ENCODE peak calls at places on chromosome 2, in nine cellular contexts. One of them, this sample, is unnamed.

GRCh38 chr2:134257516-134257915 is 3.6 kb downstream of the MGAT5 start:
- DNase-seq in ELR: no peak
- DNase-seq in left ventricle myocardium inferior: no peak
- DNase-seq in T-helper 1 cell: no peak
- DNase-seq in activated CD8-positive, alpha-beta T cell treated with anti-CD3 and anti-CD28 coated beads for 36 hours: no peak
- DNase-seq in GM12865: no peak
- DNase-seq in glomerular endothelial cell: no peak
- DNase-seq in HTR-8/SVneo: no peak
- DNase-seq in H7: no peak
- DNase-seq in this sample: no peak

GRCh38 chr2:220504890-220505564 is 877.6 kb downstream of the SLC4A3 start:
- DNase-seq in GM12865: no peak
- DNase-seq in left ventricle myocardium inferior: no peak
- DNase-seq in HTR-8/SVneo: no peak
- DNase-seq in glomerular endothelial cell: no peak
- DNase-seq in H7: peak
- DNase-seq in ELR: peak
- DNase-seq in activated CD8-positive, alpha-beta T cell treated with anti-CD3 and anti-CD28 coated beads for 36 hours: no peak
- DNase-seq in T-helper 1 cell: no peak
- DNase-seq in this sample: no peak

GRCh38 chr2:191064590-191064989 is 50.6 kb upstream of the STAT1 start:
- DNase-seq in GM12865: no peak
- DNase-seq in activated CD8-positive, alpha-beta T cell treated with anti-CD3 and anti-CD28 coated beads for 36 hours: peak
- DNase-seq in glomerular endothelial cell: no peak
- DNase-seq in left ventricle myocardium inferior: no peak
- DNase-seq in HTR-8/SVneo: no peak
- DNase-seq in H7: no peak
- DNase-seq in ELR: no peak
- DNase-seq in T-helper 1 cell: peak
- DNase-seq in this sample: no peak

GRCh38 chr2:186422226-186422625 is 63.8 kb upstream of the ZC3H15 start:
- DNase-seq in T-helper 1 cell: no peak
- DNase-seq in activated CD8-positive, alpha-beta T cell treated with anti-CD3 and anti-CD28 coated beads for 36 hours: no peak
- DNase-seq in H7: no peak
- DNase-seq in HTR-8/SVneo: peak
- DNase-seq in GM12865: no peak
- DNase-seq in glomerular endothelial cell: no peak
- DNase-seq in ELR: peak
- DNase-seq in left ventricle myocardium inferior: peak
- DNase-seq in this sample: peak

GRCh38 chr2:25821225-25822056 is 56.8 kb downstream of the ASXL2 start:
- DNase-seq in H7: no peak
- DNase-seq in activated CD8-positive, alpha-beta T cell treated with anti-CD3 and anti-CD28 coated beads for 36 hours: no peak
- DNase-seq in T-helper 1 cell: no peak
- DNase-seq in GM12865: no peak
- DNase-seq in HTR-8/SVneo: no peak
- DNase-seq in glomerular endothelial cell: peak
- DNase-seq in ELR: no peak
- DNase-seq in left ventricle myocardium inferior: no peak
- DNase-seq in this sample: no peak

GRCh38 chr2:27123302-27124150 is at the start of gene ABHD1:
- DNase-seq in glomerular endothelial cell: no peak
- DNase-seq in ELR: no peak
- DNase-seq in T-helper 1 cell: peak
- DNase-seq in left ventricle myocardium inferior: peak
- DNase-seq in HTR-8/SVneo: peak
- DNase-seq in GM12865: peak
- DNase-seq in H7: peak
- DNase-seq in activated CD8-positive, alpha-beta T cell treated with anti-CD3 and anti-CD28 coated beads for 36 hours: peak
- DNase-seq in this sample: no peak

GRCh38 chr2:129929321-129930290 is 49.9 kb upstream of the RAB6C start:
- DNase-seq in ELR: no peak
- DNase-seq in GM12865: no peak
- DNase-seq in HTR-8/SVneo: no peak
- DNase-seq in T-helper 1 cell: no peak
- DNase-seq in glomerular endothelial cell: no peak
- DNase-seq in activated CD8-positive, alpha-beta T cell treated with anti-CD3 and anti-CD28 coated beads for 36 hours: no peak
- DNase-seq in H7: no peak
- DNase-seq in left ventricle myocardium inferior: peak
- DNase-seq in this sample: peak

GRCh38 chr2:216936954-216937357 is 77.1 kb upstream of the TNP1 start:
- DNase-seq in T-helper 1 cell: no peak
- DNase-seq in GM12865: no peak
- DNase-seq in glomerular endothelial cell: no peak
- DNase-seq in HTR-8/SVneo: no peak
- DNase-seq in ELR: no peak
- DNase-seq in activated CD8-positive, alpha-beta T cell treated with anti-CD3 and anti-CD28 coated beads for 36 hours: no peak
- DNase-seq in H7: no peak
- DNase-seq in left ventricle myocardium inferior: peak
- DNase-seq in this sample: no peak

GRCh38 chr2:190996338-190996946 is 17.5 kb downstream of the STAT1 start:
- DNase-seq in left ventricle myocardium inferior: peak
- DNase-seq in H7: peak
- DNase-seq in HTR-8/SVneo: peak
- DNase-seq in activated CD8-positive, alpha-beta T cell treated with anti-CD3 and anti-CD28 coated beads for 36 hours: peak
- DNase-seq in ELR: peak
- DNase-seq in T-helper 1 cell: peak
- DNase-seq in glomerular endothelial cell: no peak
- DNase-seq in GM12865: peak
- DNase-seq in this sample: peak

GRCh38 chr2:218631837-218632236 is 24.1 kb downstream of the PLCD4 start:
- DNase-seq in GM12865: no peak
- DNase-seq in H7: no peak
- DNase-seq in left ventricle myocardium inferior: no peak
- DNase-seq in activated CD8-positive, alpha-beta T cell treated with anti-CD3 and anti-CD28 coated beads for 36 hours: no peak
- DNase-seq in ELR: peak
- DNase-seq in T-helper 1 cell: no peak
- DNase-seq in glomerular endothelial cell: peak
- DNase-seq in HTR-8/SVneo: peak
- DNase-seq in this sample: no peak

GRCh38 chr2:163467206-163467605 is 268.6 kb downstream of the FIGN start:
- DNase-seq in activated CD8-positive, alpha-beta T cell treated with anti-CD3 and anti-CD28 coated beads for 36 hours: no peak
- DNase-seq in H7: no peak
- DNase-seq in glomerular endothelial cell: no peak
- DNase-seq in left ventricle myocardium inferior: no peak
- DNase-seq in GM12865: no peak
- DNase-seq in ELR: peak
- DNase-seq in T-helper 1 cell: no peak
- DNase-seq in HTR-8/SVneo: no peak
- DNase-seq in this sample: no peak

GRCh38 chr2:150191349-150191748 is 296.1 kb downstream of the RND3 start:
- DNase-seq in glomerular endothelial cell: no peak
- DNase-seq in left ventricle myocardium inferior: no peak
- DNase-seq in H7: no peak
- DNase-seq in ELR: peak
- DNase-seq in activated CD8-positive, alpha-beta T cell treated with anti-CD3 and anti-CD28 coated beads for 36 hours: no peak
- DNase-seq in GM12865: no peak
- DNase-seq in T-helper 1 cell: no peak
- DNase-seq in HTR-8/SVneo: peak
- DNase-seq in this sample: peak

GRCh38 chr2:27282892-27283291 is 663 bp downstream of the TRIM54 start:
- DNase-seq in glomerular endothelial cell: no peak
- DNase-seq in T-helper 1 cell: no peak
- DNase-seq in H7: no peak
- DNase-seq in activated CD8-positive, alpha-beta T cell treated with anti-CD3 and anti-CD28 coated beads for 36 hours: no peak
- DNase-seq in GM12865: no peak
- DNase-seq in ELR: no peak
- DNase-seq in left ventricle myocardium inferior: no peak
- DNase-seq in HTR-8/SVneo: no peak
- DNase-seq in this sample: no peak

GRCh38 chr2:7594211-7594610 is 677.0 kb downstream of the RNF144A start:
- DNase-seq in H7: no peak
- DNase-seq in HTR-8/SVneo: no peak
- DNase-seq in left ventricle myocardium inferior: no peak
- DNase-seq in activated CD8-positive, alpha-beta T cell treated with anti-CD3 and anti-CD28 coated beads for 36 hours: no peak
- DNase-seq in T-helper 1 cell: no peak
- DNase-seq in glomerular endothelial cell: no peak
- DNase-seq in ELR: no peak
- DNase-seq in GM12865: no peak
- DNase-seq in this sample: no peak

GRCh38 chr2:46563110-46563731 is 83.9 kb downstream of the TMEM247 start:
- DNase-seq in ELR: no peak
- DNase-seq in glomerular endothelial cell: no peak
- DNase-seq in GM12865: no peak
- DNase-seq in H7: no peak
- DNase-seq in left ventricle myocardium inferior: no peak
- DNase-seq in T-helper 1 cell: no peak
- DNase-seq in HTR-8/SVneo: no peak
- DNase-seq in activated CD8-positive, alpha-beta T cell treated with anti-CD3 and anti-CD28 coated beads for 36 hours: no peak
- DNase-seq in this sample: no peak

GRCh38 chr2:97910403-97911209 is 85.1 kb downstream of the TMEM131 start:
- DNase-seq in H7: no peak
- DNase-seq in activated CD8-positive, alpha-beta T cell treated with anti-CD3 and anti-CD28 coated beads for 36 hours: no peak
- DNase-seq in HTR-8/SVneo: no peak
- DNase-seq in ELR: peak
- DNase-seq in T-helper 1 cell: no peak
- DNase-seq in GM12865: no peak
- DNase-seq in glomerular endothelial cell: no peak
- DNase-seq in left ventricle myocardium inferior: no peak
- DNase-seq in this sample: no peak

GRCh38 chr2:217954469-217954868 is 48.3 kb downstream of the TNS1 start:
- DNase-seq in H7: no peak
- DNase-seq in glomerular endothelial cell: no peak
- DNase-seq in left ventricle myocardium inferior: peak
- DNase-seq in ELR: no peak
- DNase-seq in GM12865: no peak
- DNase-seq in HTR-8/SVneo: no peak
- DNase-seq in activated CD8-positive, alpha-beta T cell treated with anti-CD3 and anti-CD28 coated beads for 36 hours: no peak
- DNase-seq in T-helper 1 cell: no peak
- DNase-seq in this sample: no peak

GRCh38 chr2:205885492-205886099 is 200.4 kb downstream of the INO80D start:
- DNase-seq in H7: peak
- DNase-seq in GM12865: peak
- DNase-seq in HTR-8/SVneo: peak
- DNase-seq in T-helper 1 cell: peak
- DNase-seq in glomerular endothelial cell: peak
- DNase-seq in activated CD8-positive, alpha-beta T cell treated with anti-CD3 and anti-CD28 coated beads for 36 hours: peak
- DNase-seq in left ventricle myocardium inferior: peak
- DNase-seq in ELR: peak
- DNase-seq in this sample: peak

GRCh38 chr2:234031207-234031606 is 19.3 kb upstream of the SPP2 start:
- DNase-seq in glomerular endothelial cell: no peak
- DNase-seq in activated CD8-positive, alpha-beta T cell treated with anti-CD3 and anti-CD28 coated beads for 36 hours: no peak
- DNase-seq in HTR-8/SVneo: no peak
- DNase-seq in T-helper 1 cell: no peak
- DNase-seq in left ventricle myocardium inferior: no peak
- DNase-seq in GM12865: no peak
- DNase-seq in H7: no peak
- DNase-seq in ELR: no peak
- DNase-seq in this sample: no peak

GRCh38 chr2:127423880-127424279 is 5.7 kb downstream of the PROC start:
- DNase-seq in T-helper 1 cell: no peak
- DNase-seq in HTR-8/SVneo: no peak
- DNase-seq in glomerular endothelial cell: no peak
- DNase-seq in ELR: peak
- DNase-seq in H7: no peak
- DNase-seq in GM12865: no peak
- DNase-seq in left ventricle myocardium inferior: no peak
- DNase-seq in activated CD8-positive, alpha-beta T cell treated with anti-CD3 and anti-CD28 coated beads for 36 hours: no peak
- DNase-seq in this sample: no peak

GRCh38 chr2:103437161-103437560 is 675.3 kb downstream of the TMEM182 start:
- DNase-seq in GM12865: no peak
- DNase-seq in H7: no peak
- DNase-seq in glomerular endothelial cell: no peak
- DNase-seq in ELR: no peak
- DNase-seq in left ventricle myocardium inferior: no peak
- DNase-seq in T-helper 1 cell: no peak
- DNase-seq in activated CD8-positive, alpha-beta T cell treated with anti-CD3 and anti-CD28 coated beads for 36 hours: no peak
- DNase-seq in HTR-8/SVneo: no peak
- DNase-seq in this sample: no peak

GRCh38 chr2:190359896-190360376 is 16.5 kb downstream of the INPP1 start:
- DNase-seq in T-helper 1 cell: no peak
- DNase-seq in H7: no peak
- DNase-seq in HTR-8/SVneo: no peak
- DNase-seq in activated CD8-positive, alpha-beta T cell treated with anti-CD3 and anti-CD28 coated beads for 36 hours: peak
- DNase-seq in GM12865: peak
- DNase-seq in left ventricle myocardium inferior: peak
- DNase-seq in glomerular endothelial cell: no peak
- DNase-seq in ELR: peak
- DNase-seq in this sample: no peak

GRCh38 chr2:120625865-120626560 is 109.7 kb upstream of the GLI2 start:
- DNase-seq in T-helper 1 cell: no peak
- DNase-seq in H7: no peak
- DNase-seq in HTR-8/SVneo: no peak
- DNase-seq in activated CD8-positive, alpha-beta T cell treated with anti-CD3 and anti-CD28 coated beads for 36 hours: no peak
- DNase-seq in GM12865: no peak
- DNase-seq in ELR: no peak
- DNase-seq in left ventricle myocardium inferior: no peak
- DNase-seq in glomerular endothelial cell: no peak
- DNase-seq in this sample: no peak

GRCh38 chr2:171956135-171956830 is 34.0 kb downstream of the HAT1 start:
- DNase-seq in activated CD8-positive, alpha-beta T cell treated with anti-CD3 and anti-CD28 coated beads for 36 hours: no peak
- DNase-seq in GM12865: no peak
- DNase-seq in glomerular endothelial cell: no peak
- DNase-seq in HTR-8/SVneo: no peak
- DNase-seq in H7: no peak
- DNase-seq in left ventricle myocardium inferior: no peak
- DNase-seq in T-helper 1 cell: no peak
- DNase-seq in ELR: no peak
- DNase-seq in this sample: no peak

GRCh38 chr2:233418761-233419625 is 64.7 kb downstream of the DGKD start:
- DNase-seq in GM12865: peak
- DNase-seq in left ventricle myocardium inferior: peak
- DNase-seq in T-helper 1 cell: peak
- DNase-seq in H7: no peak
- DNase-seq in glomerular endothelial cell: peak
- DNase-seq in HTR-8/SVneo: peak
- DNase-seq in ELR: peak
- DNase-seq in activated CD8-positive, alpha-beta T cell treated with anti-CD3 and anti-CD28 coated beads for 36 hours: peak
- DNase-seq in this sample: no peak

GRCh38 chr2:240992572-240993291 is 5.7 kb upstream of the SNED1 start:
- DNase-seq in H7: no peak
- DNase-seq in HTR-8/SVneo: no peak
- DNase-seq in GM12865: no peak
- DNase-seq in glomerular endothelial cell: no peak
- DNase-seq in T-helper 1 cell: no peak
- DNase-seq in ELR: no peak
- DNase-seq in left ventricle myocardium inferior: no peak
- DNase-seq in activated CD8-positive, alpha-beta T cell treated with anti-CD3 and anti-CD28 coated beads for 36 hours: peak
- DNase-seq in this sample: no peak

GRCh38 chr2:160388464-160389263 is 104.9 kb downstream of the RBMS1 start:
- DNase-seq in GM12865: no peak
- DNase-seq in ELR: peak
- DNase-seq in left ventricle myocardium inferior: no peak
- DNase-seq in glomerular endothelial cell: no peak
- DNase-seq in activated CD8-positive, alpha-beta T cell treated with anti-CD3 and anti-CD28 coated beads for 36 hours: peak
- DNase-seq in HTR-8/SVneo: no peak
- DNase-seq in H7: no peak
- DNase-seq in T-helper 1 cell: peak
- DNase-seq in this sample: no peak

GRCh38 chr2:3160751-3161330 is 216.8 kb downstream of the EIPR1 start:
- DNase-seq in glomerular endothelial cell: no peak
- DNase-seq in activated CD8-positive, alpha-beta T cell treated with anti-CD3 and anti-CD28 coated beads for 36 hours: no peak
- DNase-seq in left ventricle myocardium inferior: no peak
- DNase-seq in H7: no peak
- DNase-seq in ELR: peak
- DNase-seq in HTR-8/SVneo: no peak
- DNase-seq in GM12865: no peak
- DNase-seq in T-helper 1 cell: no peak
- DNase-seq in this sample: no peak

GRCh38 chr2:191678437-191679110 is 638 bp downstream of the NABP1 start:
- DNase-seq in H7: peak
- DNase-seq in T-helper 1 cell: peak
- DNase-seq in left ventricle myocardium inferior: peak
- DNase-seq in activated CD8-positive, alpha-beta T cell treated with anti-CD3 and anti-CD28 coated beads for 36 hours: peak
- DNase-seq in HTR-8/SVneo: no peak
- DNase-seq in GM12865: peak
- DNase-seq in glomerular endothelial cell: no peak
- DNase-seq in ELR: peak
- DNase-seq in this sample: no peak

GRCh38 chr2:88069117-88069516 is 1.5 kb downstream of the SMYD1 start:
- DNase-seq in H7: no peak
- DNase-seq in GM12865: no peak
- DNase-seq in ELR: no peak
- DNase-seq in HTR-8/SVneo: no peak
- DNase-seq in glomerular endothelial cell: no peak
- DNase-seq in activated CD8-positive, alpha-beta T cell treated with anti-CD3 and anti-CD28 coated beads for 36 hours: no peak
- DNase-seq in T-helper 1 cell: no peak
- DNase-seq in left ventricle myocardium inferior: no peak
- DNase-seq in this sample: no peak

GRCh38 chr2:126748929-126749518 is 93.1 kb downstream of the GYPC start:
- DNase-seq in left ventricle myocardium inferior: no peak
- DNase-seq in HTR-8/SVneo: no peak
- DNase-seq in ELR: no peak
- DNase-seq in glomerular endothelial cell: no peak
- DNase-seq in T-helper 1 cell: no peak
- DNase-seq in GM12865: peak
- DNase-seq in H7: no peak
- DNase-seq in activated CD8-positive, alpha-beta T cell treated with anti-CD3 and anti-CD28 coated beads for 36 hours: no peak
- DNase-seq in this sample: no peak

This sample was measured in COLO829.